ENCODE peak calls at places on chromosome 1, in seven cellular contexts. One of them, this sample, is unnamed.

GRCh38 chr1:110390692-110391232 is at the start of gene SLC16A4:
- DNase-seq in suprapubic skin: no peak
- DNase-seq in adipocyte: peak; percentile 86
- DNase-seq in fibroblast of lung: peak; percentile 60
- DNase-seq in cardiac muscle cell: peak; percentile 69
- DNase-seq in breast epithelium: no peak
- DNase-seq in stomach: no peak
- DNase-seq in this sample: no peak

GRCh38 chr1:153470707-153471106 is 10.3 kb upstream of the S100A7 start:
- DNase-seq in suprapubic skin: peak; percentile 11
- DNase-seq in adipocyte: no peak
- DNase-seq in fibroblast of lung: no peak
- DNase-seq in cardiac muscle cell: peak; percentile 42
- DNase-seq in breast epithelium: no peak
- DNase-seq in stomach: no peak
- DNase-seq in this sample: no peak

GRCh38 chr1:196559314-196559713 is 48.9 kb downstream of the KCNT2 start:
- DNase-seq in suprapubic skin: no peak
- DNase-seq in adipocyte: no peak
- DNase-seq in fibroblast of lung: no peak
- DNase-seq in cardiac muscle cell: no peak
- DNase-seq in breast epithelium: no peak
- DNase-seq in stomach: no peak
- DNase-seq in this sample: no peak

GRCh38 chr1:114986286-114986685 is 43.3 kb upstream of the TSHB start:
- DNase-seq in suprapubic skin: no peak
- DNase-seq in adipocyte: peak; percentile 45
- DNase-seq in fibroblast of lung: no peak
- DNase-seq in cardiac muscle cell: no peak
- DNase-seq in breast epithelium: no peak
- DNase-seq in stomach: no peak
- DNase-seq in this sample: no peak

GRCh38 chr1:7110306-7110705 is 325.1 kb downstream of the CAMTA1 start:
- DNase-seq in suprapubic skin: no peak
- DNase-seq in adipocyte: no peak
- DNase-seq in fibroblast of lung: no peak
- DNase-seq in cardiac muscle cell: no peak
- DNase-seq in breast epithelium: no peak
- DNase-seq in stomach: no peak
- DNase-seq in this sample: no peak

GRCh38 chr1:85320371-85321131 is 44.1 kb upstream of the BCL10 start:
- DNase-seq in suprapubic skin: no peak
- DNase-seq in adipocyte: peak; percentile 58
- DNase-seq in fibroblast of lung: peak; percentile 42
- DNase-seq in cardiac muscle cell: peak; percentile 58
- DNase-seq in breast epithelium: no peak
- DNase-seq in stomach: no peak
- DNase-seq in this sample: no peak

GRCh38 chr1:83500531-83500930 is 498.4 kb downstream of the TTLL7 start:
- DNase-seq in suprapubic skin: no peak
- DNase-seq in adipocyte: no peak
- DNase-seq in fibroblast of lung: no peak
- DNase-seq in cardiac muscle cell: no peak
- DNase-seq in breast epithelium: no peak
- DNase-seq in stomach: no peak
- DNase-seq in this sample: no peak

GRCh38 chr1:160997323-160998038 is 23.5 kb downstream of the F11R start:
- DNase-seq in suprapubic skin: no peak
- DNase-seq in adipocyte: peak; percentile 82
- DNase-seq in fibroblast of lung: peak; percentile 63
- DNase-seq in cardiac muscle cell: peak; percentile 91
- DNase-seq in breast epithelium: no peak
- DNase-seq in stomach: peak; percentile 83
- DNase-seq in this sample: peak; percentile 17

GRCh38 chr1:194474701-194475100 is 1288.3 kb upstream of the B3GALT2 start:
- DNase-seq in suprapubic skin: no peak
- DNase-seq in adipocyte: no peak
- DNase-seq in fibroblast of lung: no peak
- DNase-seq in cardiac muscle cell: no peak
- DNase-seq in breast epithelium: no peak
- DNase-seq in stomach: no peak
- DNase-seq in this sample: no peak

GRCh38 chr1:54611621-54612020 is 11.7 kb downstream of the FAM151A start:
- DNase-seq in suprapubic skin: no peak
- DNase-seq in adipocyte: no peak
- DNase-seq in fibroblast of lung: no peak
- DNase-seq in cardiac muscle cell: no peak
- DNase-seq in breast epithelium: no peak
- DNase-seq in stomach: no peak
- DNase-seq in this sample: no peak

GRCh38 chr1:4324621-4325020 is 329.8 kb upstream of the AJAP1 start:
- DNase-seq in suprapubic skin: no peak
- DNase-seq in adipocyte: no peak
- DNase-seq in fibroblast of lung: no peak
- DNase-seq in cardiac muscle cell: no peak
- DNase-seq in breast epithelium: no peak
- DNase-seq in stomach: no peak
- DNase-seq in this sample: no peak
- H3K9me3 ChIP-seq in suprapubic skin: no peaks in the 10 kb centered on the region
- H3K9me3 ChIP-seq in adipocyte: no peaks in the 10 kb centered on the region
- H3K9me3 ChIP-seq in fibroblast of lung: no peaks in the 10 kb centered on the region
- H3K9me3 ChIP-seq in cardiac muscle cell: no peaks in the 10 kb centered on the region
- H3K9me3 ChIP-seq in breast epithelium: no peaks in the 10 kb centered on the region
- H3K9me3 ChIP-seq in stomach: no peaks in the 10 kb centered on the region
- H3K9me3 ChIP-seq in this sample: no peaks in the 10 kb centered on the region

DNA sequence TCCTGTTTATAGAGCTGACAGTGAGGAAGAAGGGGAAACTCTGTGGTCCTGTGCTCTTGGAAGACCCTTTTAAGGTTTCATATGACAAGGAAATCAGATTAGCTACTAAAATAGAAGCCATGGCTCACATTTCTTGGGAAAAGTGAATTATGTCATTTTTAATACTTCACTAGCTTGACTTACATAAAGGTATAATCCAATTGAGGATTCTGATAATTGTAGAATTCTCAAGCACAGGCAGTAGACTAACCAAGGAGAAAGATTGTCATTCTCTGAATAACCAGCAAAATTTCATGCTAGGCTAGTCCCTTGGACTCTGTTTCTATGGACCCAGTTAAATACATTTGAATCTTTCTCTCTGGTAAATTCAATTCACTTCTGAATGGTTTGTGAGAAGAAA is 613.0 kb upstream of the BEND5 start:
- DNase-seq in suprapubic skin: no peak
- DNase-seq in adipocyte: no peak
- DNase-seq in fibroblast of lung: no peak
- DNase-seq in cardiac muscle cell: no peak
- DNase-seq in breast epithelium: no peak
- DNase-seq in stomach: no peak
- DNase-seq in this sample: no peak
- H3K9me3 ChIP-seq in suprapubic skin: no peaks in the 10 kb centered on the region
- H3K9me3 ChIP-seq in adipocyte: no peaks in the 10 kb centered on the region
- H3K9me3 ChIP-seq in fibroblast of lung: no peaks in the 10 kb centered on the region
- H3K9me3 ChIP-seq in cardiac muscle cell: peaks cover 3% of the 10 kb centered on the region
- H3K9me3 ChIP-seq in breast epithelium: no peaks in the 10 kb centered on the region
- H3K9me3 ChIP-seq in stomach: no peaks in the 10 kb centered on the region
- H3K9me3 ChIP-seq in this sample: no peaks in the 10 kb centered on the region

DNA sequence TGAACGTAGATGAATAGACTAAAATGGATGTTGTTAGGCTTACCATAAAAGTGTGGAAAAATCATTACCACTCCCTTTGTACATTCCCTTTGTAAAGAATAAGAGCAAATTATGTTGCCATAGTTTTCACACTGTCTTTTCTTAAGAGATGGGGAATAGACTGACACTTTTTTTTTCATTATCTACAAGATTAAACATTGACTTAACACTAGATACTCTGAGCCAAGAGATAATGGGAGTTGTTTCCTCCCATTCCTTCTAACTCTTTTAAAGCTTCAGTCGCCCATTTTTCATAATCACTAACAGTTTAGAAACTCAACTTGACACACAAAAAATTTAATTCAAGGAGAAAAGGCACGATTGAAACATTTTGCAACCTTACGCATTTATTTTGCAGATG is 10.1 kb downstream of the AIDA start:
- DNase-seq in suprapubic skin: no peak
- DNase-seq in adipocyte: no peak
- DNase-seq in fibroblast of lung: no peak
- DNase-seq in cardiac muscle cell: no peak
- DNase-seq in breast epithelium: no peak
- DNase-seq in stomach: no peak
- DNase-seq in this sample: no peak
- H3K9me3 ChIP-seq in suprapubic skin: no peaks in the 10 kb centered on the region
- H3K9me3 ChIP-seq in adipocyte: peaks cover 6% of the 10 kb centered on the region
- H3K9me3 ChIP-seq in fibroblast of lung: no peaks in the 10 kb centered on the region
- H3K9me3 ChIP-seq in cardiac muscle cell: no peaks in the 10 kb centered on the region
- H3K9me3 ChIP-seq in breast epithelium: no peaks in the 10 kb centered on the region
- H3K9me3 ChIP-seq in stomach: no peaks in the 10 kb centered on the region
- H3K9me3 ChIP-seq in this sample: no peaks in the 10 kb centered on the region

DNA sequence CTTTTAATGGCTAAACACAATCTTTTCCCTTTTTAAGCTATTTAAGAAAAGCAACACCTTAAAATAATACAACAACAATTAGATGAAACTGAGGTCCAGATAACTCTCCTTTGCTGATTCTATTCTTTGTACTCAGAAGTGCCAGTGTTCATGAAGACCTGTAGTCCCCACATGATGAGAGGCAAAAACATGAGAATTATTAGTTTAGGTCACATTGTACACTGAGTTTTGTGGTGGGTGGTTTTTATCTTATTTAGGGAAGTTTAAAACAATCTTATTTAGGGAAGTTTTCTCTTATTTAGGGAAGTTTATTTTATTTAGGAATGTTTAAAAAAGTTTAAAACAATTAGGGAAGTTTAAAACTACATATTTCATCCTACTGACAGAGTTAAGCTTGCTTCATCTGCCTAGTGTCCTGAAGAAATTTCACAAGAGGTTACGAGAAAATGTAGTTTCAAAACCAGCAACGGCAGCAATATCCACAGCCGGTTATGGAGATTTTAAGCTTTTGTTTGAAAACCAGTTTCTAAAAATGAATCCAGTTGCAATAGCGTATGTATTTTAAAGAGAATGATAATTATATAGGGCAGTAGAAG is 7.8 kb upstream of the OR14I1 start:
- DNase-seq in suprapubic skin: no peak
- DNase-seq in adipocyte: no peak
- DNase-seq in fibroblast of lung: no peak
- DNase-seq in cardiac muscle cell: no peak
- DNase-seq in breast epithelium: no peak
- DNase-seq in stomach: no peak
- DNase-seq in this sample: no peak
- H3K9me3 ChIP-seq in suprapubic skin: peaks cover 3% of the 10 kb centered on the region
- H3K9me3 ChIP-seq in adipocyte: peaks cover 25% of the 10 kb centered on the region
- H3K9me3 ChIP-seq in fibroblast of lung: no peaks in the 10 kb centered on the region
- H3K9me3 ChIP-seq in cardiac muscle cell: no peaks in the 10 kb centered on the region
- H3K9me3 ChIP-seq in breast epithelium: no peaks in the 10 kb centered on the region
- H3K9me3 ChIP-seq in stomach: peaks cover 12% of the 10 kb centered on the region
- H3K9me3 ChIP-seq in this sample: no peaks in the 10 kb centered on the region

GRCh38 chr1:200365897-200366426 is 43.9 kb downstream of the ZNF281 start:
- DNase-seq in suprapubic skin: no peak
- DNase-seq in adipocyte: no peak
- DNase-seq in fibroblast of lung: no peak
- DNase-seq in cardiac muscle cell: no peak
- DNase-seq in breast epithelium: no peak
- DNase-seq in stomach: no peak
- DNase-seq in this sample: no peak

GRCh38 chr1:200364831-200365230 is 45.0 kb downstream of the ZNF281 start:
- DNase-seq in suprapubic skin: no peak
- DNase-seq in adipocyte: no peak
- DNase-seq in fibroblast of lung: no peak
- DNase-seq in cardiac muscle cell: no peak
- DNase-seq in breast epithelium: no peak
- DNase-seq in stomach: no peak
- DNase-seq in this sample: no peak

GRCh38 chr1:200362421-200362820 is 47.4 kb downstream of the ZNF281 start:
- DNase-seq in suprapubic skin: no peak
- DNase-seq in adipocyte: no peak
- DNase-seq in fibroblast of lung: no peak
- DNase-seq in cardiac muscle cell: no peak
- DNase-seq in breast epithelium: no peak
- DNase-seq in stomach: no peak
- DNase-seq in this sample: no peak

GRCh38 chr1:200364121-200364759 is 45.6 kb downstream of the ZNF281 start:
- DNase-seq in suprapubic skin: no peak
- DNase-seq in adipocyte: peak; percentile 40
- DNase-seq in fibroblast of lung: peak; percentile 43
- DNase-seq in cardiac muscle cell: peak; percentile 42
- DNase-seq in breast epithelium: no peak
- DNase-seq in stomach: no peak
- DNase-seq in this sample: no peak

GRCh38 chr1:200363200-200363933 is 46.5 kb downstream of the ZNF281 start:
- DNase-seq in suprapubic skin: no peak
- DNase-seq in adipocyte: no peak
- DNase-seq in fibroblast of lung: no peak
- DNase-seq in cardiac muscle cell: no peak
- DNase-seq in breast epithelium: no peak
- DNase-seq in stomach: no peak
- DNase-seq in this sample: no peak
- H3K9me3 ChIP-seq in suprapubic skin: no peaks in the 10 kb centered on the region
- H3K9me3 ChIP-seq in adipocyte: no peaks in the 10 kb centered on the region
- H3K9me3 ChIP-seq in fibroblast of lung: no peaks in the 10 kb centered on the region
- H3K9me3 ChIP-seq in cardiac muscle cell: no peaks in the 10 kb centered on the region
- H3K9me3 ChIP-seq in breast epithelium: no peaks in the 10 kb centered on the region
- H3K9me3 ChIP-seq in stomach: no peaks in the 10 kb centered on the region
- H3K9me3 ChIP-seq in this sample: no peaks in the 10 kb centered on the region

GRCh38 chr1:2789164-2789985 is 12.1 kb downstream of the TTC34 start:
- DNase-seq in suprapubic skin: peak; percentile 60
- DNase-seq in adipocyte: no peak
- DNase-seq in fibroblast of lung: no peak
- DNase-seq in cardiac muscle cell: no peak
- DNase-seq in breast epithelium: no peak
- DNase-seq in stomach: no peak
- DNase-seq in this sample: peak; percentile 4

GRCh38 chr1:2788506-2789163 is 12.9 kb downstream of the TTC34 start:
- DNase-seq in suprapubic skin: peak; percentile 74
- DNase-seq in adipocyte: no peak
- DNase-seq in fibroblast of lung: no peak
- DNase-seq in cardiac muscle cell: no peak
- DNase-seq in breast epithelium: peak; percentile 48
- DNase-seq in stomach: peak; percentile 15
- DNase-seq in this sample: no peak

GRCh38 chr1:2786329-2787162 is 14.9 kb downstream of the TTC34 start:
- DNase-seq in suprapubic skin: peak; percentile 80
- DNase-seq in adipocyte: peak; percentile 7
- DNase-seq in fibroblast of lung: no peak
- DNase-seq in cardiac muscle cell: no peak
- DNase-seq in breast epithelium: peak; percentile 51
- DNase-seq in stomach: peak; percentile 57
- DNase-seq in this sample: peak; percentile 56

GRCh38 chr1:2785631-2786328 is 15.7 kb downstream of the TTC34 start:
- DNase-seq in suprapubic skin: peak; percentile 70
- DNase-seq in adipocyte: no peak
- DNase-seq in fibroblast of lung: no peak
- DNase-seq in cardiac muscle cell: no peak
- DNase-seq in breast epithelium: peak; percentile 49
- DNase-seq in stomach: peak; percentile 19
- DNase-seq in this sample: no peak

GRCh38 chr1:2787163-2787911 is 14.2 kb downstream of the TTC34 start:
- DNase-seq in suprapubic skin: peak; percentile 68
- DNase-seq in adipocyte: no peak
- DNase-seq in fibroblast of lung: no peak
- DNase-seq in cardiac muscle cell: no peak
- DNase-seq in breast epithelium: peak; percentile 28
- DNase-seq in stomach: peak; percentile 17
- DNase-seq in this sample: peak; percentile 6
- H3K9me3 ChIP-seq in suprapubic skin: peaks cover 5% of the 10 kb centered on the region
- H3K9me3 ChIP-seq in adipocyte: peaks cover 16% of the 10 kb centered on the region
- H3K9me3 ChIP-seq in fibroblast of lung: no peaks in the 10 kb centered on the region
- H3K9me3 ChIP-seq in cardiac muscle cell: peaks cover 8% of the 10 kb centered on the region
- H3K9me3 ChIP-seq in breast epithelium: peaks cover 7% of the 10 kb centered on the region
- H3K9me3 ChIP-seq in stomach: peaks cover 17% of the 10 kb centered on the region
- H3K9me3 ChIP-seq in this sample: no peaks in the 10 kb centered on the region

GRCh38 chr1:227666286-227666685 is 68.8 kb downstream of the JMJD4 start:
- DNase-seq in suprapubic skin: no peak
- DNase-seq in adipocyte: no peak
- DNase-seq in fibroblast of lung: no peak
- DNase-seq in cardiac muscle cell: no peak
- DNase-seq in breast epithelium: no peak
- DNase-seq in stomach: no peak
- DNase-seq in this sample: no peak
- H3K9me3 ChIP-seq in suprapubic skin: peaks cover 85% of the 10 kb centered on the region
- H3K9me3 ChIP-seq in adipocyte: peaks cover 100% of the 10 kb centered on the region
- H3K9me3 ChIP-seq in fibroblast of lung: no peaks in the 10 kb centered on the region
- H3K9me3 ChIP-seq in cardiac muscle cell: peaks cover 2% of the 10 kb centered on the region
- H3K9me3 ChIP-seq in breast epithelium: peaks cover 92% of the 10 kb centered on the region
- H3K9me3 ChIP-seq in stomach: peaks cover 100% of the 10 kb centered on the region
- H3K9me3 ChIP-seq in this sample: peaks cover 28% of the 10 kb centered on the region

This sample was measured in T-helper 17 cell.